ENCODE peak calls at places on chromosomes 12 and 14, in five cellular contexts. J is ovary, E is progenitor cell of endocrine pancreas, P is GM12865, A is lung. T is an unnamed sample.

GRCh38 chr12:61367281-61367785 is 892.9 kb upstream of the USP15 start:
- DNase-seq in J (no peak), E (no peak), P (no peak), A (no peak), T (no peak)

GRCh38 chr14:23310546-23310945 is 3.9 kb downstream of the BCL2L2 start:
- DNase-seq in J (no peak), E (no peak), P (no peak), A (no peak), T (no peak)

GRCh38 chr14:64725360-64725815 is 21.2 kb downstream of the PLEKHG3 start:
- DNase-seq in J (no peak), E (no peak), P (no peak), A (no peak), T (no peak)

GRCh38 chr12:116582610-116583009 is 23.4 kb downstream of the MAP1LC3B2 start:
- DNase-seq in J (peak; percentile 69), E (no peak), P (no peak), A (peak; percentile 48), T (no peak)

GRCh38 chr12:57129311-57130288 is 1.3 kb downstream of the LRP1 start:
- DNase-seq in J (no peak), E (peak; percentile 41), P (no peak), A (no peak), T (no peak)

GRCh38 chr12:53184828-53185227 is 4.1 kb upstream of the CSAD start:
- DNase-seq in J (no peak), E (no peak), P (no peak), A (no peak), T (no peak)

GRCh38 chr12:90199008-90199407 is 490.4 kb upstream of the ATP2B1 start:
- DNase-seq in J (no peak), E (no peak), P (no peak), A (no peak), T (no peak)

GRCh38 chr12:58011676-58012075 is 70.3 kb downstream of the ATP23 start:
- DNase-seq in J (no peak), E (no peak), P (no peak), A (no peak), T (no peak)

GRCh38 chr14:80850197-80850814 is 91.2 kb downstream of the CEP128 start:
- DNase-seq in J (no peak), E (no peak), P (peak; percentile 41), A (no peak), T (no peak)

GRCh38 chr14:101058571-101058970 is 155.0 kb upstream of the RTL1 start:
- DNase-seq in J (no peak), E (no peak), P (no peak), A (no peak), T (no peak)

GRCh38 chr12:4156317-4156716 is 117.2 kb upstream of the CCND2 start:
- DNase-seq in J (no peak), E (no peak), P (no peak), A (no peak), T (peak; percentile 21)

GRCh38 chr12:29943683-29944082 is 159.9 kb upstream of the TMTC1 start:
- DNase-seq in J (no peak), E (no peak), P (no peak), A (no peak), T (no peak)

GRCh38 chr14:60977848-60978247 is 3.0 kb downstream of the TRMT5 start:
- DNase-seq in J (no peak), E (no peak), P (no peak), A (no peak), T (no peak)

GRCh38 chr12:55060970-55061543 is 41.3 kb downstream of the NEUROD4 start:
- DNase-seq in J (no peak), E (no peak), P (no peak), A (no peak), T (no peak)

GRCh38 chr12:81450920-81451739 is 308.0 kb downstream of the PPFIA2 start:
- DNase-seq in J (no peak), E (peak; percentile 23), P (peak; percentile 48), A (peak; percentile 29), T (no peak)

GRCh38 chr14:72903707-72904106 is 9.8 kb upstream of the DPF3 start:
- DNase-seq in J (peak; percentile 57), E (no peak), P (no peak), A (no peak), T (no peak)

GRCh38 chr14:62451221-62451620 is 594.0 kb downstream of the KCNH5 start:
- DNase-seq in J (no peak), E (no peak), P (no peak), A (no peak), T (no peak)

GRCh38 chr12:102503056-102503681 is 22.8 kb upstream of the IGF1 start:
- DNase-seq in J (no peak), E (no peak), P (peak; percentile 35), A (no peak), T (no peak)

GRCh38 chr14:31987691-31988090 is 89.4 kb upstream of the ARHGAP5 start:
- DNase-seq in J (no peak), E (no peak), P (no peak), A (no peak), T (no peak)

GRCh38 chr14:80419339-80419738 is 208.0 kb upstream of the DIO2 start:
- DNase-seq in J (no peak), E (no peak), P (no peak), A (no peak), T (no peak)

GRCh38 chr12:62930546-62931425 is 4.2 kb downstream of the PPM1H start:
- DNase-seq in J (no peak), E (no peak), P (no peak), A (no peak), T (no peak)

GRCh38 chr12:120247621-120248030 is 17.9 kb downstream of the PXN start:
- DNase-seq in J (no peak), E (no peak), P (no peak), A (no peak), T (no peak)

GRCh38 chr12:106883421-106883820 is 72.3 kb upstream of the TMEM263 start:
- DNase-seq in J (no peak), E (no peak), P (no peak), A (no peak), T (no peak)

GRCh38 chr14:31835049-31835448 is 242.1 kb upstream of the ARHGAP5 start:
- DNase-seq in J (no peak), E (no peak), P (no peak), A (no peak), T (no peak)

GRCh38 chr14:51926449-51926848 is 62.9 kb upstream of the RTRAF start:
- DNase-seq in J (no peak), E (no peak), P (no peak), A (no peak), T (no peak)

GRCh38 chr12:58640314-58640713 is 280.0 kb downstream of the LRIG3 start:
- DNase-seq in J (no peak), E (no peak), P (no peak), A (no peak), T (no peak)

GRCh38 chr12:3164454-3165310 is 87.5 kb downstream of the TSPAN9 start:
- DNase-seq in J (no peak), E (no peak), P (no peak), A (no peak), T (no peak)

GRCh38 chr12:13210022-13210539 is 13.6 kb downstream of the EMP1 start:
- DNase-seq in J (no peak), E (no peak), P (no peak), A (no peak), T (no peak)

GRCh38 chr12:13206560-13206897 is 10.0 kb downstream of the EMP1 start:
- DNase-seq in J (no peak), E (no peak), P (no peak), A (no peak), T (no peak)

GRCh38 chr12:13210543-13211190 is 14.1 kb downstream of the EMP1 start:
- DNase-seq in J (no peak), E (no peak), P (no peak), A (no peak), T (no peak)

GRCh38 chr12:13209279-13210021 is 12.9 kb downstream of the EMP1 start:
- DNase-seq in J (no peak), E (no peak), P (no peak), A (no peak), T (no peak)

DNA sequence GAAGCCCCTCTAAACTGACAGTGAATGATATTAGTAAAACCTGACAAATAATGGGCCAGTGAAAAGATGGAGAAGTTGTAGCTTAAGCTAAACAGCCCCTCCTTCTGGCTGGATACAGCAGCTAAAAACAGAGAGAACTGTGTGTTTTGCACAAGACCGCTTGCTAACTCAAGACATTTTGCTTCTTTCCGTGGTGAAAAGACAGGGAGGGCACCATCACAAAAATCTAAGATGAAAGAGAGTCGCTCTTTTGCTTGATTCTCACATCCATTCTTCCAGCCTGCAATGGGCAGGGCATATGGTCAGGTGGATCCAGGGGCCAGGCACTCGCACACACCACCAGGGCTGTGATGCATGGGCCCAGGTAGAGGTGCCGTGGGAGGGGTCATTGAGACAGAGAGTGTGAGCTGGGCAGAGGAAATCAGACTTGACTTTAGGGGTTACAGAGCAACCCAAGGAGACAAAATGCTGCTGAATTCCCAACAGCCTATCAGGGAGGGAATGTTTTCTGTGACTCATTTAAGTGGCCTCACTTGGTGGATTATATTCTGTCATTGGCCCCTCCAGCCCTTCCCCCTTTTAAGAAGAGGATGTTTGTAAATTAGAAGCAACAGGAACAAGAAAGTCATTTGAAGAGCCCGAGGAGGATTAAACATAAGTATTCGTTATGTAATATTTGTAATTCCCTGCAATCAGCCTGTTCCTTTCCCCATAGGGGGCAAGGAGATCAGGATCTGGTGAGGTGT is 12.2 kb downstream of the EMP1 start:
- DNase-seq in J (no peak), E (no peak), P (peak; percentile 31), A (no peak), T (no peak)
- TF ChIP-seq CTCF in J (no peak), E (peak; percentile 69), P (peak; percentile 32), A (peak; percentile 28), T (peak; percentile 77)

GRCh38 chr14:93206793-93207467 is at the start of the genes GON7 and UBR7:
- DNase-seq in J (peak; percentile 92), E (peak; percentile 95), P (peak; percentile 96), A (peak; percentile 97), T (peak; percentile 98)
- TF ChIP-seq CTCF in J (peak; percentile 29), E (no peak), P (no peak), A (peak; percentile 14), T (no peak)

GRCh38 chr12:11892065-11892391 is 178.7 kb upstream of the BCL2L14 start:
- DNase-seq in J (no peak), E (no peak), P (no peak), A (no peak), T (no peak)
- TF ChIP-seq CTCF in J (no peak), E (peak; percentile 60), P (no peak), A (no peak), T (peak; percentile 36)

GRCh38 chr14:78752789-78753188 is 582.6 kb downstream of the NRXN3 start:
- DNase-seq in J (no peak), E (no peak), P (peak; percentile 57), A (no peak), T (no peak)

GRCh38 chr14:78763746-78764145 is 593.6 kb downstream of the NRXN3 start:
- DNase-seq in J (no peak), E (no peak), P (no peak), A (no peak), T (no peak)

GRCh38 chr14:78754059-78754458 is 583.9 kb downstream of the NRXN3 start:
- DNase-seq in J (no peak), E (no peak), P (peak; percentile 69), A (no peak), T (no peak)

GRCh38 chr14:78762331-78762730 is 592.2 kb downstream of the NRXN3 start:
- DNase-seq in J (no peak), E (no peak), P (no peak), A (no peak), T (no peak)

DNA sequence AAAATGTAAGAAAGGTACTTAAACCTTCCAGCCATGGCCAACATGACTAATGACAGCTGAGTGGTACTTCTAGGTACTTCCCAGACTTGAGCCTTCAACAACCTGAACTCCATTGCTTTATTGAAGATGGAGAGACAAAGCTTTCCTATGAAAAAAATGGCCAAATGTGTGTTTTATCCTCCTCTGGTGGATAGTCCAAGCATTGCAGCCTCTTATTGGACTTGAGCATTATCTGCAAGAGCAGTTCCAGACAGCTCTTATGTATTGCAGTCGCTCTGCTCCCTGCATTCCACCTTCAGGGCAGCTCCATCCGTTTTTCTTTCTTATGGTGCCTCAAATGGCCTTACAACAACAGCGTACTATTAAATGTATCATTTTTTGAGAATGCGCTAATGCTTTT is 588.2 kb downstream of the NRXN3 start:
- DNase-seq in J (no peak), E (no peak), P (peak; percentile 70), A (no peak), T (no peak)
- TF ChIP-seq CTCF in J (no peak), E (peak; percentile 63), P (peak; percentile 71), A (no peak), T (peak; percentile 43)

T was measured in osteocyte.